ENCODE peak calls at places on chromosomes 13 and 19, in ten cellular contexts. N is activated B cell treated with CpG ODN at 0.5 μM for 24 hours, W is type B pancreatic cell, L is A549, P is thoracic aorta, K is AG09319, X is thyroid gland, R is glutamatergic neuron, S is lower leg skin, Q is fibroblast of pulmonary artery. C is an unnamed sample.

GRCh38 chr19:33654840-33655508 is 33.2 kb downstream of the CHST8 start:
- DNase-seq in N (no peak), W (no peak), L (no peak), P (no peak), K (no peak), X (no peak), R (no peak), S (peak), Q (no peak), C (no peak)

GRCh38 chr19:55542292-55542855 is 3.0 kb downstream of the SBK3 start:
- DNase-seq in N (no peak), W (no peak), L (no peak), P (no peak), K (no peak), X (no peak), R (no peak), S (no peak), Q (no peak), C (no peak)

GRCh38 chr19:3987619-3988371 is 2.5 kb upstream of the EEF2 start:
- DNase-seq in N (peak), W (peak), L (peak), P (peak), K (peak), X (peak), R (peak), S (peak), Q (peak), C (peak)

GRCh38 chr19:35170359-35171061 is 16.0 kb downstream of the FXYD5 start:
- DNase-seq in N (no peak), W (no peak), L (no peak), P (no peak), K (no peak), X (no peak), R (no peak), S (peak), Q (peak), C (no peak)

GRCh38 chr13:27921421-27921960 is 1.7 kb downstream of the PDX1 start:
- DNase-seq in N (no peak), W (no peak), L (no peak), P (no peak), K (no peak), X (no peak), R (peak), S (no peak), Q (no peak), C (no peak)

GRCh38 chr13:47726394-47726793 is 274.7 kb downstream of the SUCLA2 start:
- DNase-seq in N (no peak), W (no peak), L (no peak), P (no peak), K (no peak), X (no peak), R (no peak), S (no peak), Q (no peak), C (no peak)

GRCh38 chr13:93304868-93305613 is 78.4 kb downstream of the GPC6 start:
- DNase-seq in N (no peak), W (no peak), L (no peak), P (no peak), K (no peak), X (no peak), R (no peak), S (no peak), Q (no peak), C (no peak)

GRCh38 chr13:59677966-59678814 is 485.5 kb downstream of the DIAPH3 start:
- DNase-seq in N (no peak), W (no peak), L (peak), P (no peak), K (peak), X (no peak), R (no peak), S (no peak), Q (peak), C (no peak)

GRCh38 chr13:24264976-24265375 is 44.4 kb upstream of the C1QTNF9 start:
- DNase-seq in N (no peak), W (no peak), L (no peak), P (no peak), K (no peak), X (peak), R (no peak), S (peak), Q (no peak), C (no peak)

GRCh38 chr13:82961757-82962156 is 920.5 kb downstream of the SLITRK1 start:
- DNase-seq in N (no peak), W (no peak), L (no peak), P (no peak), K (no peak), X (no peak), R (no peak), S (no peak), Q (no peak), C (no peak)

GRCh38 chr19:35352177-35352447 is 4.4 kb downstream of the FFAR1 start:
- DNase-seq in N (no peak), W (peak), L (no peak), P (no peak), K (no peak), X (no peak), R (no peak), S (peak), Q (no peak), C (no peak)

GRCh38 chr19:52679598-52679997 is 41.4 kb upstream of the ZNF83 start:
- DNase-seq in N (no peak), W (no peak), L (no peak), P (no peak), K (no peak), X (no peak), R (no peak), S (peak), Q (no peak), C (no peak)

GRCh38 chr19:1284979-1285736 is 515 bp upstream of the EFNA2 start:
- DNase-seq in N (no peak), W (no peak), L (no peak), P (no peak), K (no peak), X (no peak), R (peak), S (no peak), Q (no peak), C (no peak)

GRCh38 chr19:42497492-42498226 is 30.6 kb downstream of the CEACAM1 start:
- DNase-seq in N (no peak), W (no peak), L (peak), P (no peak), K (no peak), X (no peak), R (no peak), S (no peak), Q (no peak), C (no peak)

GRCh38 chr13:46211116-46211515 is 612 bp upstream of the LRRC63 start:
- DNase-seq in N (no peak), W (no peak), L (no peak), P (no peak), K (no peak), X (no peak), R (no peak), S (no peak), Q (no peak), C (no peak)

GRCh38 chr19:49425922-49426592 is 869 bp downstream of the GFY start:
- DNase-seq in N (no peak), W (no peak), L (no peak), P (no peak), K (no peak), X (no peak), R (peak), S (no peak), Q (no peak), C (no peak)

GRCh38 chr19:2537544-2537943 is 61.6 kb downstream of the GADD45B start:
- DNase-seq in N (no peak), W (no peak), L (no peak), P (no peak), K (no peak), X (no peak), R (no peak), S (no peak), Q (no peak), C (no peak)

GRCh38 chr19:18832331-18833140 is 777 bp downstream of the UPF1 start:
- DNase-seq in N (no peak), W (peak), L (peak), P (no peak), K (no peak), X (peak), R (peak), S (no peak), Q (no peak), C (peak)

GRCh38 chr19:685457-685931 is 9.3 kb downstream of the FSTL3 start:
- DNase-seq in N (no peak), W (no peak), L (no peak), P (no peak), K (no peak), X (no peak), R (no peak), S (no peak), Q (no peak), C (no peak)

GRCh38 chr13:110965038-110965754 is 50.3 kb upstream of the ANKRD10 start:
- DNase-seq in N (no peak), W (no peak), L (peak), P (no peak), K (no peak), X (no peak), R (no peak), S (no peak), Q (peak), C (no peak)

GRCh38 chr19:33246729-33247440 is 21.2 kb upstream of the SLC7A10 start:
- DNase-seq in N (no peak), W (no peak), L (no peak), P (no peak), K (no peak), X (no peak), R (peak), S (no peak), Q (no peak), C (no peak)

GRCh38 chr19:2345794-2346663 is 14.0 kb upstream of the TMPRSS9 start:
- DNase-seq in N (no peak), W (no peak), L (no peak), P (no peak), K (no peak), X (peak), R (no peak), S (no peak), Q (peak), C (no peak)

GRCh38 chr13:75101997-75102720 is 379.8 kb downstream of the TBC1D4 start:
- DNase-seq in N (no peak), W (no peak), L (no peak), P (no peak), K (no peak), X (no peak), R (peak), S (no peak), Q (peak), C (no peak)

GRCh38 chr13:48559638-48560320 is 26.9 kb upstream of the RCBTB2 start:
- DNase-seq in N (no peak), W (no peak), L (no peak), P (no peak), K (no peak), X (no peak), R (no peak), S (no peak), Q (peak), C (no peak)

GRCh38 chr13:74015137-74015536 is 119.1 kb downstream of the KLF12 start:
- DNase-seq in N (no peak), W (no peak), L (peak), P (no peak), K (no peak), X (no peak), R (no peak), S (no peak), Q (peak), C (no peak)

GRCh38 chr13:100725472-100725871 is 50.9 kb upstream of the TMTC4 start:
- DNase-seq in N (no peak), W (no peak), L (no peak), P (no peak), K (no peak), X (no peak), R (no peak), S (no peak), Q (no peak), C (no peak)

GRCh38 chr13:97250560-97250959 is 28.4 kb downstream of the MBNL2 start:
- DNase-seq in N (no peak), W (no peak), L (no peak), P (no peak), K (no peak), X (no peak), R (no peak), S (no peak), Q (no peak), C (no peak)

GRCh38 chr19:48333467-48334384 is 8.4 kb downstream of the EMP3 start:
- DNase-seq in N (peak), W (peak), L (peak), P (peak), K (peak), X (peak), R (peak), S (peak), Q (peak), C (peak)

GRCh38 chr19:28705008-28705407 is 507.9 kb downstream of the UQCRFS1 start:
- DNase-seq in N (no peak), W (no peak), L (peak), P (no peak), K (peak), X (no peak), R (no peak), S (no peak), Q (peak), C (no peak)
- TF ChIP-seq CTCF in N (no peak), W (peak), L (no peak), P (no peak), K (peak), X (no peak), R (no peak), S (no peak), Q (peak), C (no peak)

DNA sequence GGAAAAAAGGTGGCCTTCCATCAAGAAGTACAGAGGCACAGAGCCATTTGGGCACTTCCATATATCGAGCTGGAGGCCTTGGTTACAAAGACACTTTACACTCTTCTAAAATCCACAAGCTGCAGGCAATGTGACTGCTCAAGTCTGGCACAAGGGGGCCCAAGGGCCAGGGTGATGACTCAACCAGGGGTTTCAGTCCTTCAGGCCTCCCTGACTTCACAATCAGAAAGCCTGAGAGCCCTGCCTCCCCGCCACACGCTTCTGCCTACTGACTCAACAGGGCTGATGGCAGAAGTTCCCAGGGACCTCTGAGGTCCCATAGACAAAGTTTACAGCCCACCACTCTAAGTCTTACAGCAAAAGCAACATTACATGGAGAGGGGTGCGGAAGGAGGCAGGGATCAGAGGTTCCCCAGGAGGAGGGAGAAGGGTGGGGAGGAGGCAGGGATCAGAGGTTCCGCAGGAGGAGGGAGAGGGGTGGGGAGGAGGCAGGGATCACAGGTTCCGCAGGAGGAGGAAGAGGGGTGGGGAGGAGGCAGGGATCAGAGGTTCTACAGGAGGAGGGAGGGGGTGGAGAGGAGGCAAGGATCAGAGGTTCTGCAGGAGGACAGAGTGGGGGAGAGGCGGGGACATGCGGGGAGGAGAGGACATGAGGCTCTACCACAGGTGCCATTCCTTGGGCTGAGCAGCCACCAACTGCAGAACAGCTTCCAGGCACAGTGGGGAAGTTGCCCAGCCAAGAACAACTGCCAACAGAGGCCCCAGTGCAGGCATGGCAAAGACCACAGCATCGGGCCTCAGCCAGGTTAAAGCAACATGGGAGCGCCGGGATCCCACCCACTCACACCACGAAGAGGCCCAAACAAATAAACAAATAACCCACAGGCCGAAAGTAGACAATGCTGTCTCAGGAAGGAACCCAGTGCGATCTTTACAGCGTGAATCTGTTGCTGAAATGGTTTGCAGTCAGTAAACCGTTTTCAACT is 52.0 kb downstream of the SLC7A1 start:
- DNase-seq in N (peak), W (no peak), L (no peak), P (no peak), K (no peak), X (no peak), R (no peak), S (no peak), Q (peak), C (no peak)
- TF ChIP-seq CTCF in N (no peak), W (no peak), L (no peak), P (no peak), K (no peak), X (no peak), R (no peak), S (no peak), Q (no peak), C (no peak)

DNA sequence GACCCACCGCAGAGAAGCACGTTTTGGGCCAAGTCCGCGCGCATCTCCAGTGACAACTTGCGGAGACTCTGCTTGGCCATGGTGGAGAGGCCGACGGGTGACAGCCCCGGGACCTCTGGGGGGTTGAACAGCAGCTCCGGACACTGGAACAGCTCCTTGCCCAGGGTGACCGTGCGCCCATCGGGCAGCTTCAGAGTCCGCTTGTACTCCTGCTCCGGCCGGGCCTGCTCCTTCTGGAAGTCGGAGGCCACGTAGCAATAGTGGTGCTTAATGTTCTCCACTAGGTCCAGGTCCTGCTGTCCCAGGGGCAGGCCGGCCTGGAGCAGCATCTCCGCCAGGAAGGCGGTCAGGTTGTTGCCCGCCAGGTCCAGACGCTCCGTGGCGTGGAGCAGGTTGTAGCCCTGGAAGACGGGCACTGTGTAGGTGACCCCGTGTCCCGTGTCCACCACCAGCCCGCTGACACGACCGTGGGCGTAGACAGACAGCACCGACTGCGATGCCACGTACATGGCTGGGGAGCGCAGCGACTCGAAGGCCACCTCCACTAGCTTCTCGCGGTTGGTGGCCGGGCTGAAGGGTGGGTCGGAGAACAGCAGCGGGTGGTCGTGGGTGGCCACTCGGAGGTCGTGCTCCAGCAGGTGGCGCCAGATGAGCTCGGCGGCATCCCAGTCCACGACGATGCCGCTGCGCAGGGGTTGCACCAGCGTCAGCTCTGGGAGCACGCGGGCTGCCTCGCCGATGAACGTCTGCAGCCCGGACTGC is 743 bp downstream of the ACTL9 start:
- DNase-seq in N (no peak), W (peak), L (no peak), P (no peak), K (no peak), X (no peak), R (peak), S (no peak), Q (no peak), C (no peak)
- TF ChIP-seq CTCF in N (no peak), W (peak), L (peak), P (no peak), K (no peak), X (no peak), R (peak), S (no peak), Q (no peak), C (peak)

DNA sequence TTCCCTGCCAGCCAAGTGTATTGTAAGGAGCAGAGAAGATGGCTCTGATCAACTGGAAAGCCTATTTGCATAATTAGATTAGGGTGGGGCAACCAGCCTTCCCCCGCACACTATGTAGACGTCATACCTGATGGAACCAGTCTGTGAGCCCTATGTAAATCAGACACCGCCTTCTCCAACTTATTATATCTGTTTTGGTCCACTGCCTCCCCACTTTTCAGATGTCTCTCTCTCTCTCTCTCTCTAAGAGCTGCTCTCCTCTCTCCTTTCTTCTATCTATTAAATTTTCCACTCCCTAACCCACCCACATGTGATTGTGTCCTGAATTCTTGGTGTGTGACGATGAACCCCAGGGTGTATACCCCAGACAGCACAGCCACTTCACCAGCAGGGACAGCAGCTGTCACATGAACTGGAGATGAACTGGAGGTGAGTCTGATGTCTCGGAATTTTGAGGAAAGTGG is 514.4 kb downstream of the IRS2 start:
- DNase-seq in N (no peak), W (no peak), L (no peak), P (no peak), K (no peak), X (no peak), R (no peak), S (no peak), Q (no peak), C (no peak)
- TF ChIP-seq CTCF in N (no peak), W (no peak), L (no peak), P (no peak), K (no peak), X (no peak), R (no peak), S (no peak), Q (no peak), C (no peak)

GRCh38 chr13:49679244-49679643 is 12.0 kb downstream of the EBPL start:
- DNase-seq in N (no peak), W (no peak), L (no peak), P (no peak), K (no peak), X (peak), R (no peak), S (peak), Q (peak), C (no peak)
- TF ChIP-seq CTCF in N (no peak), W (no peak), L (peak), P (no peak), K (peak), X (peak), R (no peak), S (no peak), Q (peak), C (no peak)

GRCh38 chr19:16200038-16200775 is 2.5 kb downstream of the AP1M1 start:
- DNase-seq in N (no peak), W (no peak), L (no peak), P (no peak), K (no peak), X (no peak), R (no peak), S (no peak), Q (peak), C (no peak)
- TF ChIP-seq CTCF in N (no peak), W (no peak), L (no peak), P (no peak), K (no peak), X (no peak), R (no peak), S (no peak), Q (peak), C (no peak)

DNA sequence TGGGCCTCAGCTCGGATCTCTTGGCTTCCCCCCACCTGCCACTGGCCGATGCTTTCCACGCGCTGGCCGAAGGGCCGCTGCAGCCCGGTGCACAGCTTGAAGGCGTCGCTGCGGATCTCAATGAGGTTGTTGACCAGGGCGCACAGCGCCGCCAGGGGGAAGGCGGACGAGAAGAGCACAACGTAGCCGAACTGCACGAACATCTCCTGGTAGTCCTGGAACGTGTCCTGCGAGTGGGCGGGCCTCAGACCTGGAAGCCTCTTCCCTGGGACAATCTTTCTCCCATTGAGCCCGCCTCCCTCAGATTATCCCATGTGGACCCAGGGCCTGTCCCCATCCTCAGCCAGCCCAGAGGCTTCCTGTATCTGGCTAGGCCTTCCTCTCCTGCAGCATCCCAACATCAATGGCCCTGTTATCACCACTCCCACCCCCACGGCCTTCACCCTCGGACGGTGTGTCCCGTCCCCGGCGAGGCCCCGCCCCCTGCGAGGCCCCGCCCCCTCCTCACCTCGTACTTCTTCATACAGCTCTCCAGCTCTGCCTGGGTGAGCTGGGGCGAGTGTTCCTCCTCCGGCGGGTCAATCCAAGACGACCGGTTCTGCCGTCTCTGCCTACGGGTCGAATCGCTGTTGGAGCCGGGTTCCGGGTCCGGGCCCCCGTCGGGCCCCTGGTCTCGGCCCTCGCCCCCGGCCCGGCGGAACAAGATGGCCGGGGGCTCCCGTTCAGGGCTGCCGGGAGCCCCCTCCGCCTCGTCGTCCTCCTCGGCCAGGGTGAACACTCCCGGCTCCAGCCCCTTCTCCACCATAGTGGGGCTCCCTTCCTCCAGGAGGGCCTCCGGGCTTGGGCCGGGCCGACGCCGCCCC is 6.8 kb downstream of the ANO8 start:
- DNase-seq in N (peak), W (no peak), L (no peak), P (no peak), K (no peak), X (peak), R (peak), S (no peak), Q (peak), C (no peak)
- TF ChIP-seq CTCF in N (no peak), W (peak), L (no peak), P (no peak), K (no peak), X (peak), R (peak), S (no peak), Q (peak), C (no peak)